ENCODE peak calls at places on chromosomes 7 and 10, in five cellular contexts. H, K, E, N and F are unnamed samples.

GRCh38 chr7:149432121-149432691 is 28.7 kb downstream of the ZNF777 start:
- DNase-seq in N (no peak), E (no peak), K (no peak), H (no peak), F (no peak)

GRCh38 chr7:36563706-36564325 is 160.5 kb downstream of the AOAH start:
- DNase-seq in H (no peak), N (no peak), E (no peak), K (no peak), F (no peak)

GRCh38 chr10:119693262-119693957 is 32.4 kb upstream of the INPP5F start:
- DNase-seq in E (no peak), H (peak), N (no peak), K (no peak), F (no peak)

GRCh38 chr10:77355844-77356243 is 281.8 kb downstream of the KCNMA1 start:
- DNase-seq in K (no peak), N (no peak), H (no peak), E (no peak), F (no peak)

GRCh38 chr10:7412482-7413251 is 1.8 kb upstream of the SFMBT2 start:
- DNase-seq in E (no peak), H (no peak), K (no peak), N (no peak), F (peak)

GRCh38 chr7:6533893-6534804 is 17.1 kb downstream of the GRID2IP start:
- DNase-seq in K (no peak), N (peak), H (no peak), E (no peak), F (no peak)

GRCh38 chr10:125967533-125967932 is 71.2 kb downstream of the FANK1 start:
- DNase-seq in K (no peak), E (no peak), H (no peak), N (no peak), F (no peak)

GRCh38 chr7:98420966-98421612 is 20.2 kb upstream of the BAIAP2L1 start:
- DNase-seq in E (peak), H (peak), K (peak), N (no peak), F (peak)

GRCh38 chr10:79188154-79188763 is 119.5 kb downstream of the ZMIZ1 start:
- DNase-seq in N (no peak), E (no peak), H (peak), K (peak), F (no peak)

GRCh38 chr7:2198206-2198605 is 34.5 kb downstream of the MAD1L1 start:
- DNase-seq in N (no peak), K (no peak), E (no peak), H (no peak), F (no peak)

GRCh38 chr7:29189743-29190201 is 4.8 kb upstream of the CHN2 start:
- DNase-seq in K (peak), E (peak), N (no peak), H (peak), F (peak)

GRCh38 chr10:16748749-16749148 is 68.5 kb downstream of the RSU1 start:
- DNase-seq in E (no peak), K (no peak), N (no peak), H (no peak), F (no peak)

GRCh38 chr10:104642311-104643022 is 1.4 kb downstream of the SORCS3 start:
- DNase-seq in K (peak), N (no peak), E (peak), H (peak), F (peak)

GRCh38 chr7:36931892-36932291 is 207.6 kb upstream of the AOAH start:
- DNase-seq in N (no peak), E (no peak), K (no peak), H (no peak), F (no peak)

GRCh38 chr10:91816986-91817385 is 18.8 kb downstream of the TNKS2 start:
- DNase-seq in H (no peak), E (no peak), K (no peak), N (no peak), F (no peak)

GRCh38 chr10:91824076-91824475 is 25.9 kb downstream of the TNKS2 start:
- DNase-seq in E (no peak), K (no peak), H (no peak), N (no peak), F (no peak)

DNA sequence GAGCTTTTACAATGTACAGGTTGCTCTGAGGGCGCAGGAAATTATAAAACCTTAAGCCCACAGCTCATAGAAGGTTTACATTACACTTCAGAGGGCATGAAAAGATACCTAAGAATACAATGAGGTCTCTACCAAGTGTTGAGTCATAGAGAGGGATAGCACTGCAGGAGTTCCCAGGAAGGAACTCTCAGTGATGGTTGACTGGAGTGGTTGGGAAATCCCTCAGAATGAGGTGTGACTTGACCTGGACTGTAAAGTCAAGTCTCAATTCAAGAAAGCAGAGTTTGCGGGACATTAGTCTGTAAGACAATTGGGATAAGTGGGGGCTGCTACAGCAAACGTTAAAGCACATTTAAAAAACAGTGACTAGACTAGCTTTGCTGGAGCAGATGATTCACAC is 21.9 kb downstream of the TNKS2 start:
- DNase-seq in N (no peak), H (no peak), K (no peak), E (no peak), F (no peak)
- TF ChIP-seq USF2 in N (no peak), H (no peak), K (no peak), E (no peak), F (no peak)

DNA sequence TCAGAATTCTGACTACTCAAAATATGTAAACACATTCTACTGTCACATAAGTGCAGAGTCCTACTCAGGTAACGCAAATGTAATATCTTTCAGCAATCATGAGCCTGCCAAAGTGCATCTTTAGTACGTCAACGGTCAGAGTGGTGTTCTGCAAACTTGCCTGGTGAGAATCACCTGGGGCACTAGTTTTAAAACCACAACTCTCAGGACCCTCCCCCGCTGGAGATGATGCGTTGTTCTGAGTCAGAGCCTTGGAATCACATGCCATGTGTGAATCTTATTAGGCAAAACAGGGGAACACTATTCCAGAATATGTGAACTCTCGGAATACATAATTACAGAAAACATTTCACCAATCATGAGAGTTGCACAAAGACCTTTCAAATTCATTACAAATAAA is 115.7 kb downstream of the TPK1 start:
- DNase-seq in E (no peak), K (no peak), H (no peak), N (no peak), F (peak)
- TF ChIP-seq ATF3 in E (no peak), K (no peak), H (no peak), N (no peak), F (no peak)

GRCh38 chr7:127736511-127736910 is 84.5 kb downstream of the SND1 start:
- DNase-seq in E (no peak), K (no peak), H (no peak), N (no peak), F (no peak)
- TF ChIP-seq USF2 in E (no peak), K (no peak), H (no peak), N (no peak), F (no peak)

GRCh38 chr10:103641326-103641725 is 147.8 kb downstream of the NEURL1 start:
- DNase-seq in H (no peak), K (no peak), E (no peak), N (no peak), F (no peak)

GRCh38 chr10:103636996-103637395 is 143.5 kb downstream of the NEURL1 start:
- DNase-seq in H (no peak), K (no peak), E (no peak), N (no peak), F (no peak)

GRCh38 chr10:103640436-103641181 is 147.1 kb downstream of the NEURL1 start:
- DNase-seq in H (no peak), E (no peak), K (no peak), N (no peak), F (no peak)

GRCh38 chr10:103637855-103638561 is 144.5 kb downstream of the NEURL1 start:
- DNase-seq in E (no peak), N (no peak), H (no peak), K (no peak), F (no peak)

GRCh38 chr10:103638948-103639347 is 145.4 kb downstream of the NEURL1 start:
- DNase-seq in K (no peak), E (no peak), H (no peak), N (no peak), F (no peak)
- TF ChIP-seq ATF3 in K (no peak), E (no peak), H (no peak), N (no peak), F (no peak)

DNA sequence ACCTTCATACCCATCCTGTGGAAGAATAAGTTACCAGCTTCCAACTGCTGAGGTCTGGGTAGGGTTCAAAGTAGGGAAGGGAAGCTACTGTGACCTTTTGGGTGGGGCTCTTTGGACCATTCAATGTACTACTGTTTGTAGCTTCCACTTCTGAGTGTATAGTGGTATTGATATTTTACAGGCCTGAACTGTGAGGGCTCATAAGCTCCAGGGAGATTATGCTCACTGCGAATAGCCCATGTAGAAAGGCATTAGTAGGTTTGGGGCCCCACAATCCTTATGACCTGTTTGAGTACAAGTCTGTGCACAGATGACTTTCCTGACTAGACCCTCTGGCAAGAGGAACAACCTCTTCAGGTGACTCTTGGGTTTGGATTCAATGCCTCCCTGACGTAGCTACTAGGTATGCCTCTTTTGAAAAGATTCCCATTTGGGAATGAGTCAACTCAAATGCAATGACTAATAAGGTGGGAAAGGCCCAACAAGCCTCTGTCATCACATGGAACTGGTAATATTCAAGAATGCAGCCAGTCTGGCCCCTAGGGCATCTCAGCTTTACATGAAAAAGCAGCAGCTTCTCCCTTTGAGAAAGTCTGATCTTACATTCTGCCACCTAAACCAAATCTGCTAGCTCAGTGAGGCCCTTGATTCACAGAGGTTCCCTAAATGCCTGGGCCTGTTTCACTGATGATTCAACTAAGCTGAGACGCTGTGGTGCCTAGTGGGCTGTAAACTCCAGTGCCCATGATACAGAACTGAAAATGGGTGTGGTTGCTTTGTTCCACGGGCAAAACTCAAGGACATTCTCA is 79.8 kb downstream of the ABI1 start:
- DNase-seq in N (peak), E (peak), H (no peak), K (no peak), F (no peak)
- TF ChIP-seq USF2 in N (no peak), E (no peak), H (no peak), K (no peak), F (no peak)

GRCh38 chr10:90855126-90855525 is 2.7 kb downstream of the HTR7 start:
- DNase-seq in K (no peak), N (no peak), E (no peak), H (no peak), F (no peak)

GRCh38 chr10:90856964-90857634 is 740 bp downstream of the HTR7 start:
- DNase-seq in E (no peak), K (no peak), H (no peak), N (no peak), F (peak)

GRCh38 chr10:90858489-90858968 is 690 bp upstream of the HTR7 start:
- DNase-seq in H (no peak), N (no peak), K (no peak), E (no peak), F (no peak)

GRCh38 chr10:90857635-90858488 is at the start of gene HTR7:
- DNase-seq in N (no peak), K (peak), H (peak), E (no peak), F (peak)

GRCh38 chr10:90856261-90856660 is 1.6 kb downstream of the HTR7 start:
- DNase-seq in N (no peak), K (no peak), E (no peak), H (no peak), F (no peak)
- TF ChIP-seq ATF3 in N (no peak), K (no peak), E (no peak), H (no peak), F (no peak)

GRCh38 chr7:123135960-123136359 is 63.8 kb downstream of the SLC13A1 start:
- DNase-seq in N (no peak), K (no peak), E (no peak), H (no peak), F (no peak)

GRCh38 chr7:123143206-123143605 is 56.6 kb downstream of the SLC13A1 start:
- DNase-seq in N (no peak), H (no peak), E (no peak), K (no peak), F (no peak)

GRCh38 chr7:123140561-123140960 is 59.2 kb downstream of the SLC13A1 start:
- DNase-seq in N (no peak), E (no peak), K (no peak), H (no peak), F (no peak)
- TF ChIP-seq USF2 in N (no peak), E (no peak), K (no peak), H (no peak), F (no peak)